ENCODE peak calls at places on chromosomes 16 and 17, in seven cellular contexts. C, I, T, U, H, W and G are unnamed samples.

GRCh38 chr16:57528499-57529323 is 7.7 kb downstream of the CCDC102A start:
- DNase-seq in C (no peak), I (no peak), T (no peak), U (no peak), H (no peak), W (no peak), G (no peak)

GRCh38 chr16:70399951-70400350 is 38.9 kb downstream of the ST3GAL2 start:
- DNase-seq in C (no peak), I (no peak), T (no peak), U (no peak), H (no peak), W (no peak), G (no peak)

GRCh38 chr16:49621240-49622083 is 234.4 kb downstream of the ZNF423 start:
- DNase-seq in C (no peak), I (no peak), T (no peak), U (no peak), H (no peak), W (no peak), G (no peak)

GRCh38 chr17:83064021-83064731 is 15.2 kb upstream of the METRNL start:
- DNase-seq in C (no peak), I (no peak), T (no peak), U (no peak), H (peak), W (peak), G (no peak)

GRCh38 chr16:1723450-1724147 is 17.6 kb downstream of the MAPK8IP3 start:
- DNase-seq in C (no peak), I (peak), T (no peak), U (peak), H (peak), W (peak), G (no peak)

GRCh38 chr17:61394630-61395408 is 4.8 kb upstream of the TBX2 start:
- DNase-seq in C (no peak), I (no peak), T (no peak), U (no peak), H (no peak), W (no peak), G (no peak)

GRCh38 chr17:40519089-40519775 is 17.8 kb upstream of the TNS4 start:
- DNase-seq in C (no peak), I (no peak), T (no peak), U (no peak), H (no peak), W (no peak), G (no peak)

GRCh38 chr17:66775881-66776400 is 59.0 kb upstream of the CACNG5 start:
- DNase-seq in C (no peak), I (no peak), T (no peak), U (no peak), H (no peak), W (no peak), G (no peak)

GRCh38 chr17:27802033-27802432 is 1.7 kb upstream of the NOS2 start:
- DNase-seq in C (no peak), I (no peak), T (no peak), U (no peak), H (no peak), W (no peak), G (no peak)

GRCh38 chr16:8961811-8962390 is 1.8 kb downstream of the USP7 start:
- DNase-seq in C (no peak), I (no peak), T (no peak), U (no peak), H (no peak), W (no peak), G (no peak)

GRCh38 chr17:44118427-44119050 is 4.9 kb downstream of the HDAC5 start:
- DNase-seq in C (no peak), I (no peak), T (no peak), U (no peak), H (no peak), W (no peak), G (no peak)

GRCh38 chr16:5349101-5349500 is 251.5 kb upstream of the EEF2KMT start:
- DNase-seq in C (no peak), I (no peak), T (no peak), U (no peak), H (no peak), W (no peak), G (no peak)

GRCh38 chr16:70715860-70716357 is 30.1 kb upstream of the MTSS2 start:
- DNase-seq in C (no peak), I (no peak), T (no peak), U (no peak), H (peak), W (no peak), G (no peak)

GRCh38 chr16:55835578-55835977 is 2.7 kb upstream of the CES1 start:
- DNase-seq in C (peak), I (peak), T (no peak), U (peak), H (peak), W (peak), G (no peak)

GRCh38 chr17:49823614-49824013 is 24.3 kb downstream of the TAC4 start:
- DNase-seq in C (no peak), I (no peak), T (no peak), U (peak), H (no peak), W (no peak), G (no peak)

GRCh38 chr16:12573730-12574383 is 229.8 kb downstream of the CPPED1 start:
- DNase-seq in C (no peak), I (peak), T (peak), U (peak), H (peak), W (peak), G (no peak)

GRCh38 chr16:1950559-1950958 is 3.9 kb downstream of the RPL3L start:
- DNase-seq in C (peak), I (no peak), T (no peak), U (no peak), H (no peak), W (no peak), G (no peak)

GRCh38 chr17:58337126-58337599 is 8.6 kb upstream of the TSPOAP1 start:
- DNase-seq in C (no peak), I (peak), T (no peak), U (no peak), H (no peak), W (peak), G (no peak)

GRCh38 chr17:15377608-15378007 is 36.2 kb upstream of the TEKT3 start:
- DNase-seq in C (no peak), I (no peak), T (no peak), U (peak), H (peak), W (no peak), G (no peak)

GRCh38 chr17:37737971-37738370 is 6.9 kb downstream of the HNF1B start:
- DNase-seq in C (no peak), I (no peak), T (peak), U (peak), H (no peak), W (no peak), G (no peak)

GRCh38 chr16:85390511-85391174 is 222.5 kb upstream of the GSE1 start:
- DNase-seq in C (peak), I (no peak), T (peak), U (peak), H (peak), W (no peak), G (no peak)

GRCh38 chr16:14658063-14658462 is 25.3 kb downstream of the BFAR start:
- DNase-seq in C (no peak), I (no peak), T (no peak), U (no peak), H (no peak), W (peak), G (no peak)

GRCh38 chr17:46273541-46274236 is 21.2 kb upstream of the LRRC37A start:
- DNase-seq in C (no peak), I (no peak), T (no peak), U (no peak), H (no peak), W (no peak), G (no peak)

GRCh38 chr17:16352838-16353701 is at the start of gene CENPV:
- DNase-seq in C (peak), I (peak), T (no peak), U (peak), H (peak), W (peak), G (peak)

GRCh38 chr16:13684819-13685218 is 235.1 kb upstream of the ERCC4 start:
- DNase-seq in C (no peak), I (no peak), T (no peak), U (no peak), H (no peak), W (no peak), G (no peak)

GRCh38 chr16:23699100-23699499 is 13.9 kb downstream of the ERN2 start:
- DNase-seq in C (no peak), I (peak), T (no peak), U (no peak), H (no peak), W (peak), G (no peak)

GRCh38 chr17:76473541-76473985 is 6.2 kb downstream of the AANAT start:
- DNase-seq in C (no peak), I (no peak), T (no peak), U (no peak), H (no peak), W (no peak), G (no peak)

GRCh38 chr17:57519199-57519598 is 225.9 kb downstream of the CCDC182 start:
- DNase-seq in C (no peak), I (no peak), T (peak), U (no peak), H (no peak), W (no peak), G (no peak)

GRCh38 chr17:75340636-75341035 is 51.4 kb upstream of the SLC25A19 start:
- DNase-seq in C (no peak), I (no peak), T (no peak), U (peak), H (no peak), W (no peak), G (no peak)

GRCh38 chr17:72988451-72988850 is 104.0 kb downstream of the SLC39A11 start:
- DNase-seq in C (no peak), I (no peak), T (no peak), U (no peak), H (no peak), W (no peak), G (no peak)

GRCh38 chr17:8253801-8254200 is 4.7 kb downstream of the PFAS start:
- DNase-seq in C (no peak), I (no peak), T (no peak), U (no peak), H (peak), W (peak), G (no peak)

DNA sequence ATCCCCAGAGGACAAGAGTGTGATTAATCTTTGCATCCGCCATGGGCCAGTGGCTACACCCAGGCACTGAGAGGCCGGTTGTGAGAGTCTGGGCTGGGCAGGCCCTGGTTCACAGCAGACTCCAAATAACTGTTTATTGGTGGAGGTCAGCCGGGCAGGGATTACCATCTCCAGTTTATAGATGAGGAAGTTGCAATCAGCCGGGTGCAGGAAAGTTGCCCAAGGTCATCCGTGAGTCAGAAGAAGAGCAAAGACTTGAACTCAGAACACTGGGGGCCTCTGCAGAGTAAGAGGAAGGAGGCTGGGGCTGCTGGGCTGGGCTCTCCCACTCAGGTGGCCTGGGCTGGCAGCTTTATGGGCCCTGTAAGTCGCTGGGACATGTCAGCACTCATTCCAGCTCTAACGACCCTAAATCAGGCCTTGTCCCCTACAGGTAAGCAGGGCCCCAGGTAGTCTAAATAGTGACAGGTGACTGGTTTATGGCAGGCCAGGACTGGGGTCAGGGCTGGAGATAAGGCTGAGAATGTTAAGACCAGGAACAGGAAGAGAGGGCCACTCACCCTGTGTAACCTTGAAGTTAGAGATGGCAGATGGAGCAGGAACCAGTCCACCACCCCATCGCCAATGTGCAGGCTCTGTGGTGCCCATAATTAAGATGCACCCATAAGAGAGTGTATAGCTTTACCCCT is 2.1 kb upstream of the CA4 start:
- DNase-seq in C (no peak), I (peak), T (no peak), U (no peak), H (peak), W (peak), G (no peak)
- TF ChIP-seq CTCF in C (no peak), I (no peak), T (no peak), U (no peak), H (no peak), W (no peak), G (no peak)

GRCh38 chr16:31181102-31181830 is 1.3 kb downstream of the FUS start:
- DNase-seq in C (peak), I (peak), T (no peak), U (no peak), H (peak), W (peak), G (peak)

GRCh38 chr16:31179747-31180458 is at the start of gene FUS:
- DNase-seq in C (peak), I (peak), T (no peak), U (peak), H (peak), W (peak), G (peak)

GRCh38 chr16:31183432-31184428 is 3.8 kb downstream of the FUS start:
- DNase-seq in C (no peak), I (no peak), T (no peak), U (no peak), H (no peak), W (no peak), G (no peak)

GRCh38 chr16:31184888-31185287 is 4.9 kb downstream of the FUS start:
- DNase-seq in C (no peak), I (no peak), T (no peak), U (no peak), H (no peak), W (no peak), G (no peak)

GRCh38 chr16:31182391-31182790 is 2.5 kb downstream of the FUS start:
- DNase-seq in C (no peak), I (no peak), T (no peak), U (no peak), H (no peak), W (no peak), G (no peak)
- H3K4me3 ChIP-seq in C (peak), I (peak), T (peak), U (peak), H (no peak), W (no peak), G (peak)

DNA sequence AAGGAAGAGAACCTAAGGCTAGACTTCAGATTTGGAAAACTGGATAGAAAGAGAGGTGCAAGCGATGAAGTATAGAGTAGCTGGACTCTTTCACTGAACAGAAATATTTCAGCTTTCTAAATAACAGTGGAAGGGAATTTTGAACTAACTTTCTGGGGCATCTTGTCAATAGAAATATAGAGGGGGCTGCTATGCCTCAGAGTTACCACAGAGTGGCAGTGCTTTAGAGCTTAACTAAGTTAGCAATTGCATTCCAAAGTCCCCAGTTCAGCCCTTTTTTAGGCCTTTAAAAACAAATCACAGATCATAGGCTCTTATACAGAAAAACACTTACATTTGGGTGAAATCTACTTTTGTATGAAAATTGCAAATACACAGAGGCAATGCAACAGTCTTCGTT is 154.2 kb upstream of the CDH8 start:
- DNase-seq in C (no peak), I (no peak), T (peak), U (no peak), H (no peak), W (no peak), G (no peak)
- TF ChIP-seq CTCF in C (no peak), I (peak), T (peak), U (peak), H (no peak), W (no peak), G (peak)

DNA sequence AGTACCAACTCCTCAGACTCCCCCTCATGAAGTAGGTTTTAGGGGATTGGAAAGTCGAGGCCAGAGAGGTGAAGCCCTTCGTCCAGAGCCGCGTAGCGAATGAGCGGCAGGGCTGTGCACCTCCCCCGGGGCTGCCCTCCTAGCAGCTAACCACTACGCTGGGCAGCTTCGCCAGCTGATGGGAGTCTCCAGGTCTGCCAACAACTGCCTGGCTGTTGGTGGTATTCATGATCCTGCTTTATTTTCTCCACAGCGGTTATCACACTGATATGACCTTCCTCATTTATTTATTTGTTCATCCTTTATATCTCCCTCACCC is 773 bp upstream of the NETO2 start:
- DNase-seq in C (no peak), I (no peak), T (no peak), U (no peak), H (no peak), W (no peak), G (no peak)
- H3K4me3 ChIP-seq in C (peak), I (peak), T (peak), U (peak), H (peak), W (no peak), G (peak)

DNA sequence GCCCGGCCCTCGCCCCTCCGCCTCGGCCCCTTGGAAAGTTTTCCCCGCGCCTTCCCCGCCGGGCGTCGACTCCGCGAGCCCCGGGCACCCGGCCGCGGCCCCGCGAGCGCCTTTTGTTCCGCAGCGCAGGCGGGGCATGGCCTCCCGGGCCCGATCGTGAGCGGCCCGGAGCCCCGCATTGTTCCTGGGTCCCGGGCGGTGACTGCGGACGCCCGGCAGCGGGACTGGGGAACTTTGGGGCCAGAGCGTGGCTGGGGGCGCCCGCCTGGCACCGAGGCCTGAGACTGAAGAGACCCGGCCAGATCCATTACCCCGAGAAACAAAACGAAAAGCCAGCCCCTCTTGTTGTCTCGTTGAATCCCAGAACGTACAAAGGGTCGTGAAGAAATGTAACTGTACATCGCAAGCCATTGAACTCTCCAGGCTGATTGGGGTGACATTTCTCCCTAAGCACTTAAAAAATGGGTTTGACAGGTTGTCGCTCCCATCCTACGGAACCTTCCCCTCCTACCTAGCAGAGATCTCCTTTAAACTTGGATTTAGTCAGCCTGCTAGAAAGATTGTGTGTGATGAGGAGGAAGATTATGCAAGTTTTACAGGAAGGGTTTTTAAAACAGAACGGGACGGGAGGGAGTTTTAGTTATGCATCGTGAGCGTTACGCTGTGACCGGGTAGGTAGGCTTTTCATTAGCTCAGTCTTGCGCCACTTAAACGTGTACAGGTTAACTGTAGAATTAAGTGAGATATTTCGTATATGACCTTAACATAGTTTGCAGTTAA is 807 bp downstream of the METTL9 start:
- DNase-seq in C (no peak), I (peak), T (no peak), U (no peak), H (peak), W (no peak), G (peak)
- TF ChIP-seq CTCF in C (no peak), I (no peak), T (no peak), U (no peak), H (no peak), W (no peak), G (no peak)

GRCh38 chr17:81233316-81233715 is 5.5 kb downstream of the TEPSIN start:
- DNase-seq in C (peak), I (no peak), T (no peak), U (no peak), H (no peak), W (no peak), G (no peak)
- H3K4me3 ChIP-seq in C (no peak), I (no peak), T (no peak), U (no peak), H (no peak), W (no peak), G (no peak)